ENCODE peak calls at places on chromosomes 6 and 20, in seven cellular contexts. G is heart right ventricle, T is cardiac muscle cell, H is left ventricle myocardium inferior, N is endodermal cell, K is Panc1, V is uterus. L is an unnamed sample.

GRCh38 chr6:149696904-149697303 is 21.0 kb downstream of the LATS1 start:
- DNase-seq in G (no peak), T (no peak), H (no peak), N (no peak), K (no peak), V (no peak), L (no peak)

GRCh38 chr6:154017786-154018185 is 21.3 kb upstream of the OPRM1 start:
- DNase-seq in G (no peak), T (no peak), H (no peak), N (no peak), K (no peak), V (no peak), L (no peak)

GRCh38 chr6:49264909-49265308 is 198.1 kb downstream of the MMUT start:
- DNase-seq in G (no peak), T (no peak), H (no peak), N (no peak), K (no peak), V (no peak), L (no peak)

GRCh38 chr6:124294572-124294971 is 490.9 kb downstream of the NKAIN2 start:
- DNase-seq in G (no peak), T (no peak), H (no peak), N (no peak), K (no peak), V (no peak), L (no peak)

GRCh38 chr6:108627692-108628565 is 67.2 kb downstream of the FOXO3 start:
- DNase-seq in G (no peak), T (no peak), H (no peak), N (no peak), K (no peak), V (no peak), L (peak; percentile 26)

GRCh38 chr6:35238843-35239289 is 20.7 kb upstream of the ZNF76 start:
- DNase-seq in G (peak; percentile 84), T (peak; percentile 98), H (peak; percentile 84), N (peak; percentile 94), K (no peak), V (peak; percentile 26), L (no peak)

GRCh38 chr6:120147218-120147871 is 797.8 kb upstream of the MAN1A1 start:
- DNase-seq in G (no peak), T (no peak), H (no peak), N (peak; percentile 63), K (no peak), V (no peak), L (no peak)

GRCh38 chr20:8168785-8169288 is 36.8 kb downstream of the PLCB1 start:
- DNase-seq in G (no peak), T (no peak), H (no peak), N (no peak), K (no peak), V (no peak), L (no peak)

GRCh38 chr6:54095740-54096139 is 15.5 kb upstream of the MLIP start:
- DNase-seq in G (no peak), T (no peak), H (no peak), N (no peak), K (no peak), V (no peak), L (no peak)

GRCh38 chr6:1422290-1422689 is 32.9 kb downstream of the FOXF2 start:
- DNase-seq in G (no peak), T (no peak), H (no peak), N (no peak), K (no peak), V (no peak), L (no peak)

GRCh38 chr6:135782517-135782916 is 69.0 kb upstream of the PDE7B start:
- DNase-seq in G (no peak), T (no peak), H (no peak), N (no peak), K (no peak), V (no peak), L (no peak)

GRCh38 chr20:37853823-37854375 is 49.0 kb upstream of the VSTM2L start:
- DNase-seq in G (no peak), T (no peak), H (no peak), N (no peak), K (no peak), V (no peak), L (no peak)

GRCh38 chr6:43204271-43205105 is 22.5 kb downstream of the CUL9 start:
- DNase-seq in G (no peak), T (no peak), H (no peak), N (no peak), K (no peak), V (no peak), L (no peak)

GRCh38 chr20:14609328-14610221 is 272.2 kb upstream of the FLRT3 start:
- DNase-seq in G (no peak), T (no peak), H (no peak), N (no peak), K (no peak), V (no peak), L (no peak)

GRCh38 chr6:45533394-45533793 is 155.7 kb upstream of the SUPT3H start:
- DNase-seq in G (no peak), T (no peak), H (no peak), N (no peak), K (no peak), V (no peak), L (no peak)

GRCh38 chr6:144662812-144663211 is 377.7 kb downstream of the UTRN start:
- DNase-seq in G (no peak), T (no peak), H (no peak), N (no peak), K (no peak), V (no peak), L (no peak)

GRCh38 chr6:144661101-144661806 is 376.1 kb downstream of the UTRN start:
- DNase-seq in G (no peak), T (no peak), H (no peak), N (peak; percentile 72), K (no peak), V (no peak), L (no peak)

GRCh38 chr6:144659735-144660246 is 374.7 kb downstream of the UTRN start:
- DNase-seq in G (no peak), T (no peak), H (no peak), N (no peak), K (no peak), V (no peak), L (no peak)

GRCh38 chr6:144659202-144659731 is 374.1 kb downstream of the UTRN start:
- DNase-seq in G (no peak), T (peak; percentile 55), H (no peak), N (peak; percentile 75), K (no peak), V (peak; percentile 35), L (no peak)

GRCh38 chr6:144660545-144660944 is 375.4 kb downstream of the UTRN start:
- DNase-seq in G (no peak), T (no peak), H (no peak), N (no peak), K (no peak), V (no peak), L (no peak)
- H3K27ac ChIP-seq in G (no peak overlapping the region), T (no peak overlapping the region), H (no peak overlapping the region), N (no peak overlapping the region), K (no peak overlapping the region), V (no peak overlapping the region), L (no peak overlapping the region)

DNA sequence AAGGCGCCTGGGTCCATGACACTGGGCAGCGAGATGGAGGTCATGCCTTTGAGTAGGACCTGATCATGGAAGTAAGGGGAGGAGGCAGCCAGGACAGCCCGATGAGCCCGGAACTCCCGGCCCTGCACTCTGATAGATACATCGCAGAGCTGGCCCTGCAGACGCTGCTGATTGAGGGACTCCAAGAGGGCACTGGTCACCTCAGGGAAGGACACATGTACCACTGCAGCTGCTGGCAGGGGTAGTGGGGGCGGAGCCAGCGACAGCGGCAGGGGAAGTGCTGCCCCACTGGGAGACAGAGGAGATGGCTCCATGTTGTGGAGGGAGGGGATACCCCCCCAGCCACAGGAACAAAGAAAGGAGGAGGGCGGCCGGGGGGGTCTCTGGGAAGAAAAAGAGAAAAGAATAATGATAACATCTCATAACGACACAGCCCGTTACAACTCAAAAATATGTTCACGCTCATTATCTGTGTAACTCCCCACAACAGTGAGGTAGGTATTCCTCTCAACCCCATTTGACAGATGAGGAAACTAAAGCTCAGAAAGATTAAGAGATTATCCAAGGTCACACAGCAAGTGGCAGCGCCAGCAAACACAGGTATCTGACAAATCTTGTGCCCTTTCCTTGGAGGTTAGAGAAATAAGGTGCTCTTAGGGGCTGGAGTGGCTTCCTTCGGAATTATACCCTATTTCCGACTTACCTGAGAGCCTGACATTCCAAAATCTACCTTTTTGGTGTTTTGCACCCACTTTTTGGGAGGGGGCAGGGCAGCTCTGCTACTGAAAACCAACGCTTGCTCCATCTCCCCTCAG is 734 bp downstream of the ZBTB22 start:
- DNase-seq in G (peak; percentile 57), T (no peak), H (peak; percentile 55), N (peak; percentile 49), K (no peak), V (no peak), L (no peak)
- H3K4me3 ChIP-seq in G (peak overlapping the region; percentile 64), T (peak overlapping the region; percentile 58), H (peak overlapping the region; percentile 74), N (peak overlapping the region; percentile 43), K (peak overlapping the region; percentile 45), V (peak overlapping the region; percentile 56), L (peak overlapping the region; percentile 78)

DNA sequence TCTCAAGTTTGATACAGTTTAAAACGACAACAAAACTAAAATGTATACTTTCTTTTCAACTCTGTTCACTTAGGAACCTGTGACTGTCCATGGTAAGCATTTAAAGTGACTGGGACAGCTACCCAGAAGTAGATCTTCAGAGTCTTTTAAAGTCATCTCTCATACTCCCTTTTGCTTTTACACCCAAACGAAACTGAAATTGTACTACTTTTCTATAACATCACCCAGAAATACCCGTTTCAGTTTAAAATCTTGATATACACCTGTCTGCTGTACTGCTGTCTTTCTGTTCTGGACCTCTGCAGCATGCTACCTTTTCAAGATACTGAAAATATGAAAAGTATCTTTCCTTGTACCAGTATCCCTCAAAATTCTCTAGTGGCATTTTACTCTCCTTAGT is 170.4 kb upstream of the THEMIS start:
- DNase-seq in G (no peak), T (no peak), H (no peak), N (no peak), K (no peak), V (no peak), L (no peak)
- TF ChIP-seq CTCF in G (no peak), T (no peak), H (no peak), N (no peak), K (no peak), V (no peak), L (no peak)

DNA sequence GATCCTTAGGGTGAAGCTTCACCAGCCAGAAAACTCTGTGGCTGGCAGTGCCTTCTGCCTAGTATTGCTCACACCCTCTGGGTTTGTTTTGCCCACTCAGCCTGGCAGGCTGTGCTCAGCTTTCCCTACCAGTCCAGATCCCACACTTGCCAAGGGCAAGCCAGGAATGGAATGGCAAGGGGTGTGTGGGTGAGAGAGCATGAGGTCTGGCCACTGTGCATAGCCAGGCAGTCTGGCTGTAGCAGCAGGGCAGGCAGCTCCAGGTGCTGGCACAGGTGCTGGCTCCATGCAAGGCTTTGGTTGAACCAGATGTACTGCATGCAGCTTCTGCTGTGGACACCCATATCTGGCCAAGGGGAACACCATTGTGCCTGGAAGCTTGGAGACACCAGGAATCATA is 1720.3 kb downstream of the HACE1 start:
- DNase-seq in G (no peak), T (no peak), H (no peak), N (no peak), K (no peak), V (no peak), L (no peak)
- H3K27ac ChIP-seq in G (no peak overlapping the region), T (no peak overlapping the region), H (no peak overlapping the region), N (no peak overlapping the region), K (no peak overlapping the region), V (no peak overlapping the region), L (no peak overlapping the region)